ENCODE peak calls at places on chromosomes 3 and 15, in nine cellular contexts. X is A549; B is activated CD4-positive, CD25-positive, alpha-beta regulatory T cell; H is body of pancreas; C is RKO; R is hepatic stellate cell; O is activated T-cell treated with anti-CD3 and anti-CD28 coated beads for 48 hours; Z is activated gamma-delta T cell treated with Interleukin-2 at 50 U/mL for 16 hours; T is GM23248. I is an unnamed sample.

GRCh38 chr3:72683068-72683467 is 165.2 kb downstream of the SHQ1 start:
- DNase-seq in X (no peak), T (no peak), C (no peak), H (no peak), Z (no peak), R (no peak), O (no peak), B (no peak), I (no peak)

GRCh38 chr3:151800449-151800848 is 13.5 kb upstream of the AADAC start:
- DNase-seq in O (no peak), R (no peak), B (no peak), X (no peak), T (no peak), H (no peak), Z (no peak), C (no peak), I (no peak)

GRCh38 chr15:90001062-90001682 is at the start of gene ZNF710:
- DNase-seq in R (peak), X (peak), T (peak), O (no peak), H (peak), C (peak), Z (peak), B (no peak), I (no peak)

GRCh38 chr3:184637705-184638104 is 74.2 kb downstream of the MAGEF1 start:
- DNase-seq in R (no peak), Z (no peak), T (no peak), H (no peak), O (no peak), B (no peak), X (no peak), C (no peak), I (no peak)

GRCh38 chr15:59294961-59295741 is 77.5 kb downstream of the MYO1E start:
- DNase-seq in T (peak), B (no peak), Z (no peak), O (no peak), C (peak), R (peak), X (no peak), H (peak), I (peak)

GRCh38 chr3:141969711-141970110 is 93.3 kb downstream of the ATP1B3 start:
- DNase-seq in C (no peak), B (no peak), O (no peak), Z (no peak), T (no peak), R (no peak), H (no peak), X (no peak), I (no peak)

GRCh38 chr3:115602194-115602593 is 21.1 kb upstream of the GAP43 start:
- DNase-seq in Z (no peak), R (no peak), X (no peak), H (no peak), O (no peak), B (no peak), C (no peak), T (no peak), I (no peak)

GRCh38 chr15:41965441-41966413 is 6.6 kb downstream of the EHD4 start:
- DNase-seq in H (peak), B (no peak), O (no peak), X (no peak), T (peak), C (no peak), Z (no peak), R (no peak), I (peak)

GRCh38 chr15:85504739-85505676 is 124.6 kb downstream of the AKAP13 start:
- DNase-seq in C (peak), H (peak), Z (peak), T (peak), B (peak), X (peak), O (peak), R (peak), I (no peak)

GRCh38 chr15:42355291-42355690 is 4.0 kb upstream of the CAPN3 start:
- DNase-seq in C (no peak), B (no peak), Z (no peak), T (no peak), R (no peak), O (no peak), H (no peak), X (no peak), I (no peak)

GRCh38 chr15:53978248-53978906 is at the start of gene UNC13C:
- DNase-seq in R (no peak), C (no peak), H (peak), Z (no peak), X (peak), B (no peak), O (no peak), T (peak), I (no peak)

GRCh38 chr3:8095724-8096123 is 405.9 kb upstream of the LMCD1 start:
- DNase-seq in C (no peak), Z (no peak), X (peak), B (no peak), T (peak), R (no peak), H (peak), O (no peak), I (no peak)

GRCh38 chr15:33132722-33133345 is 61.7 kb downstream of the FMN1 start:
- DNase-seq in C (peak), O (no peak), H (peak), Z (no peak), R (peak), T (peak), X (peak), B (no peak), I (no peak)

GRCh38 chr3:189457201-189457607 is 174.0 kb upstream of the TP63 start:
- DNase-seq in O (no peak), X (no peak), T (peak), B (no peak), R (no peak), H (no peak), C (no peak), Z (no peak), I (no peak)

GRCh38 chr3:183324083-183324482 is 71.0 kb downstream of the B3GNT5 start:
- DNase-seq in O (no peak), T (peak), X (no peak), C (peak), H (no peak), R (no peak), Z (no peak), B (no peak), I (no peak)